ENCODE peak calls at places on chromosomes 2 and 18, in nine cellular contexts. G is vagina, F is IMR-90, W is suprapubic skin, V is endothelial cell of umbilical vein, O is tibial nerve, M is NB4, Y is HCT116, K is uterus. H is an unnamed sample.

GRCh38 chr2:99651930-99652670 is 162.3 kb upstream of the REV1 start:
- DNase-seq in G (no peak), F (peak; percentile 75), W (no peak), V (no peak), O (no peak), M (no peak), Y (no peak), K (no peak), H (peak; percentile 73)

GRCh38 chr18:51030537-51031258 is 685 bp downstream of the SMAD4 start:
- DNase-seq in G (no peak), F (peak; percentile 26), W (peak; percentile 76), V (peak; percentile 50), O (peak; percentile 39), M (peak; percentile 70), Y (no peak), K (peak; percentile 74), H (peak; percentile 28)

GRCh38 chr18:3069671-3070433 is 56.9 kb upstream of the LPIN2 start:
- DNase-seq in G (peak; percentile 16), F (no peak), W (no peak), V (no peak), O (no peak), M (no peak), Y (no peak), K (no peak), H (no peak)

GRCh38 chr2:185208261-185208660 is 530.3 kb upstream of the FSIP2 start:
- DNase-seq in G (no peak), F (no peak), W (no peak), V (no peak), O (no peak), M (peak; percentile 55), Y (peak; percentile 45), K (no peak), H (no peak)

GRCh38 chr2:71646028-71646427 is 192.7 kb downstream of the DYSF start:
- DNase-seq in G (no peak), F (peak; percentile 6), W (no peak), V (no peak), O (no peak), M (no peak), Y (no peak), K (no peak), H (peak; percentile 28)

GRCh38 chr2:33134086-33134763 is 187.5 kb downstream of the LTBP1 start:
- DNase-seq in G (peak; percentile 91), F (peak; percentile 99), W (peak; percentile 83), V (peak; percentile 72), O (peak; percentile 45), M (no peak), Y (peak; percentile 59), K (peak; percentile 71), H (peak; percentile 51)

GRCh38 chr18:79904357-79905147 is 46.9 kb downstream of the SLC66A2 start:
- DNase-seq in G (peak; percentile 83), F (no peak), W (peak; percentile 58), V (no peak), O (no peak), M (no peak), Y (no peak), K (peak; percentile 8), H (no peak)

GRCh38 chr2:85843543-85843942 is 45.2 kb downstream of the ST3GAL5 start:
- DNase-seq in G (no peak), F (no peak), W (no peak), V (no peak), O (no peak), M (peak; percentile 58), Y (no peak), K (no peak), H (no peak)

GRCh38 chr2:79630060-79630459 is 117.2 kb downstream of the CTNNA2 start:
- DNase-seq in G (no peak), F (no peak), W (no peak), V (no peak), O (no peak), M (peak; percentile 14), Y (no peak), K (no peak), H (peak; percentile 13)

GRCh38 chr2:207807516-207807915 is 37.8 kb upstream of the FZD5 start:
- DNase-seq in G (no peak), F (no peak), W (no peak), V (no peak), O (no peak), M (no peak), Y (no peak), K (no peak), H (no peak)

GRCh38 chr2:226213717-226214116 is 585.9 kb downstream of the IRS1 start:
- DNase-seq in G (no peak), F (peak; percentile 88), W (no peak), V (no peak), O (no peak), M (no peak), Y (no peak), K (no peak), H (no peak)

GRCh38 chr18:11970466-11971220 is 10.7 kb upstream of the IMPA2 start:
- DNase-seq in G (no peak), F (no peak), W (no peak), V (no peak), O (no peak), M (no peak), Y (no peak), K (no peak), H (no peak)

GRCh38 chr2:237196866-237197618 is 111.4 kb downstream of the COPS8 start:
- DNase-seq in G (peak; percentile 84), F (peak; percentile 96), W (no peak), V (no peak), O (no peak), M (no peak), Y (no peak), K (no peak), H (peak; percentile 36)

GRCh38 chr2:49600524-49600923 is 446.2 kb upstream of the FSHR start:
- DNase-seq in G (no peak), F (no peak), W (no peak), V (no peak), O (no peak), M (no peak), Y (no peak), K (no peak), H (no peak)

DNA sequence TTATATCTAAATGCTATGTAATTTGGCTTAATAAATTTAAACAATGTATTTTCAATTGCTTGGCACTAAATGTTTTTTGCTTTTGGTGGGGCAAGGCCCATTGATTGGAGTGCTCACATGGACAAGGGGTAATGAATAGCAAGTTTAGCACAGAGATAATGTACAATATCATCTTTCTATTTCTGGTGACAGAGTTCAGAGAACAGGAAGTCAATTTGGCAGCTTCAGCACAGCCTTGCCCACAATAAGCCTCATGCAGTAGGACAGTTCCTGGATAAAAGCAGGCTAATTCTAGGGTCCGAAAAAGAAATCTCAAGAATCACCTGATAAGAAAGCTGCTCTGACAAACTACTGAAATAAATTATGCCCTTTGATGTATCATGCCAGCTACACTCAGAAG is 443.9 kb upstream of the FSHR start:
- DNase-seq in G (no peak), F (no peak), W (no peak), V (no peak), O (no peak), M (no peak), Y (no peak), K (no peak), H (no peak)
- TF ChIP-seq POLR2A in G (no peak), F (no peak), W (no peak), V (no peak), O (no peak), M (no peak), Y (no peak), K (no peak), H (no peak)

DNA sequence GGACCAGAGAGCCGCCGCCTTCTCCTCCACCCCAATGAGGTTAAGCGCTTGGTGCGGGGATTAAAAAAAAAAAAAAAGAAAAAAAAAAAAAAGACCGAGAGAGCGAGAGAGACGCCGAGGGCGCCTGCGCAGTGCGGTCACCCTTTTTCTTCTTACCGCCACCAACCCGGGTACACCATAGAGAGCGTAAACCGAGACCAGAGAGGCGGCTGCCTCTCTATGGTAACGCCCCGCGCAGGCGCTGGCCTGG is at the start of gene CLASP1:
- DNase-seq in G (peak; percentile 97), F (peak; percentile 97), W (peak; percentile 98), V (peak; percentile 97), O (peak; percentile 90), M (peak; percentile 99), Y (peak; percentile 93), K (peak; percentile 95), H (peak; percentile 93)
- TF ChIP-seq POLR2A in G (no peak), F (no peak), W (peak; percentile 24), V (no peak), O (peak; percentile 25), M (no peak), Y (no peak), K (peak; percentile 16), H (no peak)

DNA sequence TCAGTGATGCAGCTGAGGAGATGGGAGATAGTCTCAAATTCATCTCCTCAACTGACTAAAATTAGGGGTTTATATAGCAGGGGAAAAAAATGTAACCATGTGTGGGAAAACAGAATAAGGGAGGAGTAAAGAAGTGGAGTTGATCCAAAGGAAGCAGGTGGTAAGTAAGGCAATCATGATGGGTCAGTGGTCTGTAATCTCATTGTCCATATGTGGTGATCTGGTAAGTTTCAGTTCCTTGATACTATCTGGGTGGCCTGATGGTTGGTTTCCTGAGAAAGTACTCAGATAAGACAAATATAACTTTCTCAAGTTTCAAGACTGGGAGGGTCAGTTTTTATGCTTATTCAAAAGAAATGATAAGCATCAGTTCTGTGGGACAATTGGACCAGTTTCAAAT is 312.3 kb upstream of the KCNJ3 start:
- DNase-seq in G (no peak), F (no peak), W (no peak), V (no peak), O (no peak), M (no peak), Y (no peak), K (no peak), H (no peak)
- TF ChIP-seq POLR2A in G (no peak), F (no peak), W (no peak), V (no peak), O (no peak), M (no peak), Y (no peak), K (no peak), H (no peak)

GRCh38 chr2:119240311-119241204 is 16.9 kb downstream of the STEAP3 start:
- DNase-seq in G (no peak), F (peak; percentile 83), W (no peak), V (no peak), O (no peak), M (no peak), Y (peak; percentile 50), K (no peak), H (peak; percentile 77)

GRCh38 chr2:119234021-119235019 is 10.7 kb downstream of the STEAP3 start:
- DNase-seq in G (no peak), F (peak; percentile 27), W (no peak), V (peak; percentile 30), O (no peak), M (peak; percentile 67), Y (no peak), K (no peak), H (no peak)

GRCh38 chr2:119232666-119232993 is 9.0 kb downstream of the STEAP3 start:
- DNase-seq in G (no peak), F (no peak), W (no peak), V (no peak), O (no peak), M (no peak), Y (no peak), K (no peak), H (no peak)

GRCh38 chr2:119233326-119234020 is 9.8 kb downstream of the STEAP3 start:
- DNase-seq in G (no peak), F (peak; percentile 67), W (no peak), V (no peak), O (no peak), M (peak; percentile 48), Y (no peak), K (no peak), H (peak; percentile 89)

DNA sequence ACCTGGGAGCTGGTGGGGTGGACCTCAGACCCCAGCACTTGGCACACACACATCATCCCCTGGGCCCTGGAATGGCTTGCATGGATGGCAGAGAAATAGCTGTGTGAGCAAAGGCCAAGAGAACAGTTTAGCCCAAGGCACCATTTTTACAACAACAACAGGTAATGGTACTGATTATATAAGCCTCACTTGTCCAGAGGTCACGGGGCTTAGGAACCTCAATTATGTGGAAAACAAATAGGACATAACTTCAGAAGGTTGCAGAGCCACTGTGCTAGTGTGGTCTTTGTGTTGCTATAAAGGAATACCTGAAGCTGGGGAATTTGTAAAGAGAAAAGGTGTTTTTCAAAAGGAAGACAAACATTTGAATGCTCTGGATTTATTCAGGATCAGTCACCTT is 13.2 kb downstream of the STEAP3 start:
- DNase-seq in G (no peak), F (no peak), W (no peak), V (no peak), O (no peak), M (no peak), Y (no peak), K (no peak), H (no peak)
- TF ChIP-seq POLR2A in G (no peak), F (no peak), W (no peak), V (no peak), O (no peak), M (no peak), Y (no peak), K (no peak), H (no peak)